ENCODE peak calls at places on chromosomes 1 and 21, in four cellular contexts. M is HepG2, J is K562, Q is GM12878. C is an unnamed sample.
A peak's percentile ranks its signal among the peaks of the same experiment; 100 is the strongest.

GRCh38 chr1:4696753-4697152 is 42.3 kb downstream of the AJAP1 start:
- DNase-seq in M (no peak), J (no peak), Q (no peak), C (no peak)

GRCh38 chr1:214514032-214514818 is 37.2 kb downstream of the PTPN14 start:
- DNase-seq in M (no peak), J (no peak), Q (no peak), C (peak; percentile 77)

GRCh38 chr21:38295997-38296764 is 39.4 kb downstream of the KCNJ15 start:
- DNase-seq in M (no peak), J (no peak), Q (no peak), C (no peak)

GRCh38 chr1:9652379-9653194 is 1.1 kb downstream of the PIK3CD start:
- DNase-seq in M (no peak), J (peak; percentile 51), Q (no peak), C (peak; percentile 30)

GRCh38 chr1:84853743-84854721 is 39.0 kb downstream of the LPAR3 start:
- DNase-seq in M (no peak), J (no peak), Q (peak; percentile 74), C (no peak)

GRCh38 chr1:243345205-243345604 is 89.4 kb downstream of the SDCCAG8 start:
- DNase-seq in M (no peak), J (no peak), Q (no peak), C (no peak)

GRCh38 chr1:167750641-167751040 is 28.9 kb downstream of the MPZL1 start:
- DNase-seq in M (no peak), J (no peak), Q (no peak), C (no peak)

GRCh38 chr1:180256353-180257027 is 26.4 kb downstream of the LHX4 start:
- DNase-seq in M (no peak), J (no peak), Q (no peak), C (no peak)

GRCh38 chr1:161994153-161994814 is 29.4 kb downstream of the OLFML2B start:
- DNase-seq in M (no peak), J (no peak), Q (no peak), C (no peak)

GRCh38 chr1:59574085-59574484 is 240.7 kb upstream of the HOOK1 start:
- DNase-seq in M (no peak), J (no peak), Q (no peak), C (no peak)

GRCh38 chr1:63261736-63262142 is 60.6 kb upstream of the FOXD3 start:
- DNase-seq in M (peak; percentile 45), J (no peak), Q (no peak), C (no peak)

GRCh38 chr21:45054162-45054926 is 20.0 kb upstream of the ADARB1 start:
- DNase-seq in M (no peak), J (no peak), Q (no peak), C (no peak)

GRCh38 chr1:21619041-21619947 is 49.9 kb downstream of the RAP1GAP start:
- DNase-seq in M (no peak), J (peak; percentile 82), Q (no peak), C (no peak)

GRCh38 chr21:34553199-34553952 is 41.4 kb upstream of the KCNE1 start:
- DNase-seq in M (no peak), J (no peak), Q (no peak), C (no peak)

GRCh38 chr1:201461193-201461657 is 7.8 kb downstream of the PHLDA3 start:
- DNase-seq in M (peak; percentile 73), J (no peak), Q (no peak), C (no peak)

GRCh38 chr1:187074445-187075045 is 245.8 kb downstream of the PLA2G4A start:
- DNase-seq in M (no peak), J (no peak), Q (no peak), C (no peak)

GRCh38 chr1:187067160-187067559 is 238.4 kb downstream of the PLA2G4A start:
- DNase-seq in M (no peak), J (no peak), Q (no peak), C (no peak)

GRCh38 chr1:187070076-187070475 is 241.3 kb downstream of the PLA2G4A start:
- DNase-seq in M (no peak), J (no peak), Q (no peak), C (no peak)
- TF ChIP-seq FOXM1 in M (no peak), J (no peak), Q (no peak), C (no peak)

DNA sequence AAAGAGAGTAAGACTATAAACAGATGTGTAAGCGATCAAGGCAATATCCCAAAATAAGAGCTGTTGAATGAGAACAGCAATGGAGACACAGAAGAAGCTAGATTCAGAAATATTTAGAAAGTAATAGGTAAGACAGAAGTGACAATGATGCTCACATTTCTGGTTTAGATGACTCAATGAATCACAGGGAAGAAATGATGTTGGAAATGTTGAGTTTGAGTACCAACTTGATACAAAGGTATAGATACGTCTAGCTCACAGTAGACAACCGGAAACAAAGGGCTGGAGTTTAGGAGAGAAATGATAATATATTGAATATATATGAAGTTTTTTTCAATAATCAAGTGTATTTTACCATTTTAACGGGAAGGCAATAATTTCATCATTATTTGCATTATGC is 6.5 kb downstream of the GATAD2B start:
- DNase-seq in M (no peak), J (no peak), Q (no peak), C (no peak)
- TF ChIP-seq BHLHE40 in M (no peak), J (no peak), Q (no peak), C (no peak)

GRCh38 chr1:17232759-17233661 is 15.9 kb upstream of the PADI3 start:
- DNase-seq in M (no peak), J (no peak), Q (no peak), C (peak; percentile 32)

GRCh38 chr1:17234405-17234804 is 14.5 kb upstream of the PADI3 start:
- DNase-seq in M (no peak), J (no peak), Q (no peak), C (no peak)

GRCh38 chr1:17235135-17235880 is 13.6 kb upstream of the PADI3 start:
- DNase-seq in M (no peak), J (no peak), Q (no peak), C (no peak)

GRCh38 chr1:17230671-17231310 is 18.1 kb upstream of the PADI3 start:
- DNase-seq in M (no peak), J (no peak), Q (no peak), C (no peak)

GRCh38 chr1:17233675-17234074 is 15.2 kb upstream of the PADI3 start:
- DNase-seq in M (no peak), J (no peak), Q (no peak), C (no peak)
- TF ChIP-seq FOXM1 in M (no peak), J (no peak), Q (no peak), C (no peak)

DNA sequence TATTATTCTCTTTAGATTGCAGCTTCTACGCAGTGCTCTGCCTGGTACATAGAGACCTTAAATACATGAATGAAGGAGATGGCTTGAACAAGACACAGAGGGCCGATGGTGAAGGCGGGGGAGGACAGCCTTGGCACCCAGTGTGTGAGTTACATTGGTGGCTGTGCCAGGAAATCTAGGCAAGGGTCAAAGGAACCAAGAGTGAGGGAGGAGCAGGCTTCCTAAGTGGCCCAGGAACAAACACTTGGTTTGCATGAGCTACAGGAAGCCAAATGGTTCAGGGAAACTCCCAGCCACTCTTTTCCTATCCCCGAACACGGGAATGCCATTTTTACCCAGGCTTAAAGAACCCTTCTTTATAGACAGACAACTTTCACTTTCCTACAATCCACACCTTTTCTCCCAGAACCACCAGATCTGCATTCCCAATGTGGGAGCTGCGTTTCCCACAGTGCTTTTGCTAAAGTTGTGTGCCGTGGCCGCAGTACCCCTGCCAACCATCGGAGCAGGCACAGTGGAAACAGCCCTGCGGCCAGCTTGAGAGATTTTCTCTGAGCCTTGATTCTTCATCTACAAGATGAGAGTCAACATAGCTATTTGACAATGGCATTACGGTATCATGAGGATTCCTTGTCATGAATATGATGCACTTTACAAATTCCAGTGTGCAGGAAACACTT is 3.5 kb upstream of the CLEC20A start:
- DNase-seq in M (no peak), J (no peak), Q (no peak), C (peak; percentile 54)
- TF ChIP-seq BHLHE40 in M (no peak), J (no peak), Q (no peak), C (no peak)

GRCh38 chr1:15337656-15338402 is 71.9 kb upstream of the EFHD2 start:
- DNase-seq in M (no peak), J (no peak), Q (no peak), C (no peak)
- TF ChIP-seq FOXM1 in M (no peak), J (no peak), Q (no peak), C (no peak)

DNA sequence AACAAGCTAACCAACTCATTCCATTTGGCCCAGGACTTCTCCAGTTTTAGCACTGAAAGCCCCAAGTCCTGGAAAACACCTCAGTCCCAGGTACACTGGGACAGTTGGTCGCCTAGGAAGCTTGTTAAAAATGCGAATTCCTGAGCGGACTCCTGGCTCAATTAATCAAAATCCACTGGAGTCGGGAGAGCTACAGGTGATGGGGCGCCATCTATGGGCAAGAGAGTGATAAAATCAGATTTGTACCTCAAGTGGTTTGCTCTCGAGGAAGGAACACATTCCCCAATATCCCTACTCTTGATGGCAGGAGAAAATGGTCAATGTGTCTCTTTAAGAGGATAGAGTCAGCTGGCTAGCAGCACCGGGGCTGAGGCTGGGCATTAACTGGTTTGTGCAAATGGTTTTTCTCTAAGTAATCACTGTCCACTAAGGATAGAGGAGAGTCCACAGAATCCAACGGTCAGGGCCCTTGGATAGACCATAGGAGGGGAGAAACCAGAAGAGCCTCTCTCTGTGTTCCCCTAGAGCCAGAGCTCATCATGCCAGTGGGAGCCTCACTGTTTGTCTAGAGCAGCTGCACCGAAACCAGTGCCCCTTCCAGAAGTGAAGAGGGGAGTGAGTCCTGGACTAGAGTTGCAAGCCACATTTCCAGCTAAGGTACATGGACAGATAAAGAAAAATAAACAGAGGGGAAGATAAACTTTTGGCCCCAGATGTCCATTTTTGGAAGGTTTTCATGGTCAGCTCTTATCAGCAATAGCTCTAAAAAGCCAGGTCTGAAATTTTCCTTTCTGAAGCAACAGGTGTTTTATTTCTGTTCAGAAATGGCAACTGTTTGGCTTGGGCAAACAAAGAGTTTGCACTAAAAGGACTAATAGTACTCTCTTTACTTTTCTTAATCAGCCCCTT is 148.5 kb downstream of the TENT5C start:
- DNase-seq in M (peak; percentile 50), J (peak; percentile 63), Q (no peak), C (peak; percentile 78)
- TF ChIP-seq BHLHE40 in M (no peak), J (no peak), Q (no peak), C (no peak)

DNA sequence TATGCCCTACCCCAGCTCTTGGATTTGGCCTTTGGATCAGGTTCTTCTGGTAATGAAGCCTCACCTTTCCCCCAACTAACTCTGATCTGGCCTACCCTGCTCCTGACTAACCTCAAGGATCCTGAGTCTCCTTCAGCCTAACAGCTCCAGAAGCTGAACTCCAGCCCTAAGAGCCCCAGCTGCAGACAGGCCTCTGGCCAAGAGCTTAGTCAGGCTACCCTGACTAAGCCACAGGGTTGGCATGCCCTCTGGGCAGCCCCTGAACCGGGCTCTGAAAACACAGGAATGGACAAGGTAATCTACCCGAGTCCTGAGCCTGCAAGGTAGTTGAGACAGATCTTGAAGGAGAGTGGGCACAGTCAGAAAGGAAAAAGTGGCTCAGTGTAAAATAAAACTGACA is 29.4 kb downstream of the COA7 start:
- DNase-seq in M (no peak), J (no peak), Q (no peak), C (no peak)
- TF ChIP-seq FOXM1 in M (no peak), J (no peak), Q (no peak), C (no peak)

GRCh38 chr1:192918259-192918658 is 109.4 kb downstream of the RGS2 start:
- DNase-seq in M (no peak), J (no peak), Q (no peak), C (no peak)
- TF ChIP-seq BHLHE40 in M (no peak), J (no peak), Q (no peak), C (no peak)